ENCODE peak calls at places on chromosomes 7 and 10, in nine cellular contexts. O is body of pancreas, R is stomach, D is H54, H is upper lobe of left lung, J is spleen, X is sigmoid colon, E is IMR-90, Q is heart left ventricle. Y is an unnamed sample.

GRCh38 chr7:137935849-137936508 is 65.9 kb downstream of the CREB3L2 start:
- DNase-seq in Q (peak; percentile 36), H (peak; percentile 72), J (no peak), O (no peak), X (no peak), D (no peak), R (no peak), E (no peak), Y (no peak)

GRCh38 chr10:104796817-104797216 is 155.7 kb downstream of the SORCS3 start:
- DNase-seq in H (no peak), Q (no peak), D (no peak), J (no peak), R (no peak), O (no peak), X (no peak), E (no peak), Y (no peak)

GRCh38 chr7:127107601-127108007 is 145.1 kb downstream of the GRM8 start:
- DNase-seq in Q (peak; percentile 21), X (no peak), R (peak; percentile 36), D (peak; percentile 23), J (no peak), E (peak; percentile 19), O (peak; percentile 71), H (peak; percentile 25), Y (no peak)

GRCh38 chr7:6276911-6277408 is 4.5 kb upstream of the CYTH3 start:
- DNase-seq in O (no peak), X (peak; percentile 26), Q (no peak), D (no peak), R (no peak), J (peak; percentile 22), E (no peak), H (no peak), Y (no peak)

GRCh38 chr10:104925232-104925851 is 284.3 kb downstream of the SORCS3 start:
- DNase-seq in D (peak; percentile 14), H (peak; percentile 31), R (peak; percentile 42), E (no peak), J (no peak), O (peak; percentile 48), Q (no peak), X (no peak), Y (no peak)

GRCh38 chr10:70557086-70557845 is 45.3 kb downstream of the PRF1 start:
- DNase-seq in E (no peak), X (peak; percentile 56), O (no peak), H (no peak), R (no peak), Q (no peak), D (no peak), J (peak; percentile 66), Y (no peak)

GRCh38 chr7:129391546-129392211 is 42.6 kb upstream of the STRIP2 start:
- DNase-seq in O (no peak), H (no peak), Q (no peak), X (no peak), R (no peak), D (no peak), E (no peak), J (no peak), Y (no peak)

GRCh38 chr10:92720306-92721165 is 30.8 kb downstream of the HHEX start:
- DNase-seq in O (no peak), D (no peak), E (no peak), H (no peak), J (no peak), Q (no peak), X (no peak), R (no peak), Y (no peak)

GRCh38 chr7:738723-739454 is 11.8 kb upstream of the PRKAR1B start:
- DNase-seq in J (peak; percentile 41), O (no peak), R (no peak), H (peak; percentile 14), Q (peak; percentile 43), D (no peak), X (peak; percentile 39), E (no peak), Y (no peak)

GRCh38 chr10:47031953-47032465 is 120.8 kb downstream of the PTPN20 start:
- DNase-seq in X (peak; percentile 85), H (peak; percentile 18), O (no peak), R (no peak), J (peak; percentile 51), Q (peak; percentile 11), E (peak; percentile 41), D (no peak), Y (no peak)

GRCh38 chr10:16156681-16157080 is 280.1 kb upstream of the PTER start:
- DNase-seq in O (no peak), Q (no peak), H (no peak), X (no peak), J (no peak), D (no peak), E (no peak), R (no peak), Y (no peak)

GRCh38 chr10:58206251-58206650 is 61.4 kb downstream of the IPMK start:
- DNase-seq in E (no peak), J (no peak), D (no peak), H (no peak), O (no peak), X (no peak), R (no peak), Q (no peak), Y (no peak)

GRCh38 chr7:148299335-148299734 is 291.2 kb upstream of the C7orf33 start:
- DNase-seq in R (no peak), E (no peak), O (peak; percentile 6), J (no peak), X (no peak), D (no peak), Q (no peak), H (no peak), Y (no peak)

GRCh38 chr10:125043824-125044658 is 102.1 kb downstream of the ZRANB1 start:
- DNase-seq in Q (no peak), J (no peak), E (peak; percentile 25), D (no peak), H (no peak), X (peak; percentile 50), R (no peak), O (no peak), Y (no peak)

GRCh38 chr7:23246540-23246939 is at the start of gene GPNMB:
- DNase-seq in O (peak; percentile 50), E (peak; percentile 58), H (peak; percentile 51), J (no peak), Q (peak; percentile 25), X (peak; percentile 76), R (no peak), D (peak; percentile 66), Y (no peak)

GRCh38 chr10:44468525-44468924 is 83.6 kb upstream of the CXCL12 start:
- DNase-seq in Q (no peak), R (no peak), H (no peak), D (no peak), O (no peak), X (no peak), E (no peak), J (no peak), Y (no peak)

GRCh38 chr10:69057261-69057950 is 30.5 kb upstream of the SRGN start:
- DNase-seq in R (peak; percentile 28), X (no peak), H (peak; percentile 82), Q (peak; percentile 69), D (no peak), E (no peak), J (peak; percentile 88), O (peak; percentile 61), Y (no peak)

GRCh38 chr7:143255564-143255963 is 7.7 kb upstream of the GSTK1 start:
- DNase-seq in D (no peak), R (no peak), E (no peak), Q (no peak), X (no peak), J (no peak), H (no peak), O (no peak), Y (no peak)

GRCh38 chr7:70014472-70015232 is 416.4 kb downstream of the AUTS2 start:
- DNase-seq in E (no peak), H (no peak), Q (no peak), R (no peak), O (no peak), D (no peak), J (no peak), X (no peak), Y (no peak)

GRCh38 chr10:4947635-4948596 is 15.3 kb upstream of the AKR1C1 start:
- DNase-seq in J (no peak), D (peak; percentile 24), X (peak; percentile 84), R (no peak), E (peak; percentile 97), H (peak; percentile 42), O (peak; percentile 73), Q (peak; percentile 30), Y (no peak)
- TF ChIP-seq POLR2A in J (no peak), D (no peak), X (no peak), R (no peak), E (no peak), H (no peak), O (no peak), Q (no peak), Y (no peak)

GRCh38 chr10:96271017-96271815 is at the start of gene BLNK:
- DNase-seq in D (no peak), H (peak; percentile 92), R (peak; percentile 90), J (peak; percentile 82), X (peak; percentile 91), Q (peak; percentile 32), E (peak; percentile 33), O (peak; percentile 94), Y (peak; percentile 37)
- TF ChIP-seq POLR2A in D (no peak), H (peak; percentile 31), R (no peak), J (no peak), X (no peak), Q (no peak), E (no peak), O (peak; percentile 71), Y (no peak)

GRCh38 chr10:60981012-60981411 is 37.0 kb upstream of the RHOBTB1 start:
- DNase-seq in J (no peak), H (no peak), R (no peak), E (peak; percentile 6), X (no peak), O (no peak), Q (no peak), D (no peak), Y (no peak)

GRCh38 chr10:60976687-60977086 is 32.7 kb upstream of the RHOBTB1 start:
- DNase-seq in Q (no peak), X (no peak), O (no peak), J (no peak), D (no peak), H (no peak), E (no peak), R (no peak), Y (no peak)

GRCh38 chr10:60977161-60978128 is 33.5 kb upstream of the RHOBTB1 start:
- DNase-seq in H (no peak), J (no peak), D (no peak), O (no peak), E (no peak), Q (no peak), R (no peak), X (no peak), Y (no peak)

GRCh38 chr10:60979667-60980104 is 35.7 kb upstream of the RHOBTB1 start:
- DNase-seq in E (no peak), Q (no peak), H (no peak), J (no peak), O (no peak), D (no peak), R (no peak), X (no peak), Y (no peak)

GRCh38 chr10:60978287-60979115 is 34.5 kb upstream of the RHOBTB1 start:
- DNase-seq in R (no peak), E (peak; percentile 38), X (no peak), Q (no peak), H (no peak), O (peak; percentile 57), J (no peak), D (no peak), Y (no peak)
- TF ChIP-seq POLR2A in R (no peak), E (no peak), X (no peak), Q (no peak), H (no peak), O (no peak), J (no peak), D (no peak), Y (no peak)

GRCh38 chr7:122143751-122144711 is at the start of gene AASS:
- DNase-seq in R (peak; percentile 96), D (peak; percentile 74), J (peak; percentile 95), X (peak; percentile 100), H (peak; percentile 96), Q (peak; percentile 98), E (peak; percentile 94), O (peak; percentile 99), Y (peak; percentile 67)
- TF ChIP-seq POLR2A in R (no peak), D (peak; percentile 78), J (no peak), X (peak; percentile 69), H (peak; percentile 64), Q (no peak), E (peak; percentile 66), O (peak; percentile 48), Y (peak; percentile 79)

Y was measured in esophagus squamous epithelium.